ENCODE peak calls at places on chromosome 16, in ten cellular contexts. N is left lung, A is heart left ventricle, Y is IMR-90, F is OCI-LY7, O is fibroblast of lung, V is thoracic aorta, D is adrenal gland, C is SK-N-SH, Z is Peyer's patch. P is an unnamed sample.
A peak's percentile ranks its signal among the peaks of the same experiment; 100 is the strongest.

GRCh38 chr16:50747206-50747956 is 5.5 kb downstream of the CYLD start:
- DNase-seq in A (no peak), Z (no peak), V (no peak), N (no peak), O (peak; percentile 10), D (no peak), Y (no peak), C (peak; percentile 30), F (peak; percentile 36), P (no peak)

GRCh38 chr16:86929149-86929871 is 351.0 kb downstream of the FOXL1 start:
- DNase-seq in F (no peak), O (peak; percentile 98), A (peak; percentile 82), N (no peak), Z (peak; percentile 30), C (no peak), V (peak; percentile 29), D (no peak), Y (peak; percentile 93), P (no peak)

GRCh38 chr16:56832768-56833167 is 32.2 kb upstream of the SLC12A3 start:
- DNase-seq in C (no peak), F (no peak), D (no peak), V (no peak), N (no peak), A (no peak), Y (no peak), Z (no peak), O (no peak), P (no peak)

GRCh38 chr16:19644877-19645276 is 73.2 kb downstream of the KNOP1 start:
- DNase-seq in A (peak; percentile 75), C (peak; percentile 25), F (no peak), V (no peak), D (no peak), Y (peak; percentile 14), N (no peak), O (no peak), Z (no peak), P (peak; percentile 56)

GRCh38 chr16:49919327-49919726 is 63.4 kb upstream of the ZNF423 start:
- DNase-seq in D (no peak), F (no peak), C (no peak), Y (no peak), O (no peak), N (no peak), Z (peak; percentile 9), V (no peak), A (no peak), P (no peak)

GRCh38 chr16:17944345-17944744 is 392.2 kb downstream of the NPIPA8 start:
- DNase-seq in Z (no peak), V (no peak), C (no peak), N (no peak), D (no peak), F (no peak), A (no peak), Y (no peak), O (no peak), P (no peak)

GRCh38 chr16:57531635-57532220 is 4.6 kb downstream of the CCDC102A start:
- DNase-seq in F (no peak), N (peak; percentile 9), Z (no peak), D (peak; percentile 7), V (no peak), Y (no peak), C (peak; percentile 11), A (no peak), O (no peak), P (no peak)

GRCh38 chr16:85529489-85530369 is 83.4 kb upstream of the GSE1 start:
- DNase-seq in F (no peak), C (peak; percentile 73), A (no peak), Z (no peak), Y (no peak), O (no peak), N (no peak), V (no peak), D (no peak), P (no peak)

GRCh38 chr16:28943281-28943680 is 7.5 kb upstream of the NFATC2IP start:
- DNase-seq in F (no peak), O (no peak), Z (no peak), A (no peak), V (no peak), C (no peak), N (no peak), Y (no peak), D (no peak), P (no peak)

GRCh38 chr16:89697161-89697615 is 4.3 kb downstream of the SPATA2L start:
- DNase-seq in O (no peak), Z (peak; percentile 51), D (no peak), N (no peak), Y (no peak), F (no peak), C (peak; percentile 50), V (no peak), A (peak; percentile 32), P (no peak)
- H3K36me3 ChIP-seq in O (peaks cover 31% of the 10 kb centered on the region), Z (peaks cover 58% of the 10 kb centered on the region), D (peaks cover 45% of the 10 kb centered on the region), N (no peaks in the 10 kb centered on the region), Y (peaks cover 35% of the 10 kb centered on the region), F (peaks cover 50% of the 10 kb centered on the region), C (peaks cover 7% of the 10 kb centered on the region), V (peaks cover 5% of the 10 kb centered on the region), A (peaks cover 35% of the 10 kb centered on the region), P (peaks cover 36% of the 10 kb centered on the region)

GRCh38 chr16:2971134-2971984 is 2.2 kb downstream of the PAQR4 start:
- DNase-seq in V (no peak), Y (no peak), A (no peak), Z (no peak), O (no peak), N (no peak), F (no peak), C (no peak), D (no peak), P (no peak)

GRCh38 chr16:2968738-2969544 is at the start of gene PAQR4:
- DNase-seq in Y (peak; percentile 81), F (peak; percentile 94), C (peak; percentile 98), N (peak; percentile 89), O (peak; percentile 76), D (peak; percentile 81), A (peak; percentile 90), Z (peak; percentile 93), V (no peak), P (peak; percentile 94)

GRCh38 chr16:2968368-2968737 is 795 bp upstream of the PAQR4 start:
- DNase-seq in C (no peak), D (no peak), F (peak; percentile 52), O (no peak), Y (no peak), N (no peak), V (no peak), A (no peak), Z (no peak), P (no peak)

GRCh38 chr16:2970563-2970962 is 1.4 kb downstream of the PAQR4 start:
- DNase-seq in Z (no peak), Y (no peak), C (no peak), A (no peak), N (no peak), O (no peak), V (no peak), D (no peak), F (no peak), P (no peak)

GRCh38 chr16:2969545-2970521 is 685 bp downstream of the PAQR4 start:
- DNase-seq in V (no peak), A (peak; percentile 72), D (peak; percentile 79), O (peak; percentile 41), C (peak; percentile 85), Z (peak; percentile 76), F (peak; percentile 87), Y (peak; percentile 49), N (peak; percentile 81), P (peak; percentile 84)
- TF ChIP-seq CTCF in V (no peak), A (peak; percentile 17), D (peak; percentile 46), O (peak; percentile 34), C (peak; percentile 55), Z (peak; percentile 29), F (peak; percentile 79), Y (peak; percentile 55), N (peak; percentile 49), P (peak; percentile 15)

DNA sequence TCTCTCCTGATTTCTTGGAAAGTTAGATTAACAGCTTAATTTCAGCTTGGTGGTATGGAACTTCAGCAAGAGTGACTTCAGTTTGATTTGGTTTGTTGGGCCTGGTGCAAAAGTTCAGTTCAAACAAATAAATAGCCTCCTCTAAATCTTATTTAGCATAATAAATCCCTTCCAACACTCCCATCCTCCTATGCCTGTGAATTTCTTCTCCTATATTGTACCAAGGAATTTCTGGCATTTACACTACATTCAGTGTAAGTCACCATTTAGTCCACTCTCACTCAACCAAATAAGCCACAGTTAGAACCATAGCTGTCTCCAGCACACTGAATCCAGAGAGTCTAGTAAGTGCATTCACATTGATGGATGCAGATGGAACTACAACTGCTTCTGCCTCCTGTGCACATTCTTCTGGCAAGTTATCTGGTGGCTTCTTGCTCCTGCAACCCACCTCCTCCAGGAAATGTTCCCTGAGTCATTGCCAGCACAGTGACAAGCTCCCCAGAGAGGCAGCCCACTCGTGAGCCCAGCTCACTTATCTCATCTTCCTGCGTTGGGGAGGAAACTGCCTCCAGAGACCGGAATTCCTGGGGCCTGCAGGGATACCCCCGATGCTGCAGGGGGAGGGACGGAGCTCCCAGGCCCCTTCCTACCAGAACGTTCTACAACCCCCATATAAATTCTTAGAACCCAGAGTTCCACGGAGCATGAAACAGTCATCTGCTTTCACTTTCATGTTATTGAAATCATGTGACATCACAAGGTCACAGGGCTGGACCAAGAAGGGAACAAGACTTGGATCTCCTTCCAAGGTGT is 318.3 kb downstream of the PHKB start:
- DNase-seq in A (no peak), F (no peak), C (no peak), O (peak; percentile 52), N (no peak), V (no peak), Z (no peak), D (peak; percentile 30), Y (peak; percentile 28), P (no peak)
- H3K4me3 ChIP-seq in A (peak overlapping the region; percentile 37), F (peak overlapping the region; percentile 21), C (peak overlapping the region; percentile 33), O (peak overlapping the region; percentile 8), N (peak overlapping the region; percentile 27), V (peak overlapping the region; percentile 61), Z (peak overlapping the region; percentile 35), D (peak overlapping the region; percentile 30), Y (peak overlapping the region; percentile 28), P (peak overlapping the region; percentile 46)

DNA sequence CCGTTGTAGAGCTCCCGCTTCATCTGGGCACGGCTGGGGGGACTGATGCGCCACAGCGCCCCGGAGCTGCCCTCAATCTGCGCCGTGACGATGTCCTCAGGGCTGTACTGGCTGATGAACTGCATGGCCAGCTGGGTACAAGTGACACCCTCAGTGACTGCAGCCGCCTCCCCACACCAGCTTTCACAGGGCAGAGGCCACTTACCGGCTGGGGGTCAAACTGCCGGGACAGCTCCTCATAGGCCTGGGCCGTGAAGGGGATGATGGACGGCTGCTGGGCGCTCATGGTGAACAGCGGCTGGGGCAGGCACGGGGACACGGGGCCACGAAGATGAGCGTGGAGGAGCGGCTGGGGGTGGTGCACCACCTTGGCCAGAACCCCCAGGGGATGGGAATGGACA is 10.3 kb downstream of the CTU2 start:
- DNase-seq in F (no peak), A (no peak), Y (no peak), D (no peak), O (no peak), Z (no peak), V (no peak), C (no peak), N (no peak), P (no peak)
- H3K36me3 ChIP-seq in F (peaks cover 84% of the 10 kb centered on the region), A (peaks cover 84% of the 10 kb centered on the region), Y (peaks cover 80% of the 10 kb centered on the region), D (peaks cover 78% of the 10 kb centered on the region), O (peaks cover 54% of the 10 kb centered on the region), Z (peaks cover 82% of the 10 kb centered on the region), V (peaks cover 49% of the 10 kb centered on the region), C (peaks cover 17% of the 10 kb centered on the region), N (no peaks in the 10 kb centered on the region), P (peaks cover 66% of the 10 kb centered on the region)

GRCh38 chr16:61261315-61261714 is 774.9 kb downstream of the CDH8 start:
- DNase-seq in O (no peak), Z (no peak), A (no peak), N (no peak), Y (no peak), V (no peak), D (no peak), C (no peak), F (no peak), P (no peak)
- TF ChIP-seq CTCF in O (no peak), Z (no peak), A (no peak), N (no peak), Y (no peak), V (no peak), D (no peak), C (no peak), F (no peak), P (no peak)

GRCh38 chr16:88763502-88764053 is 21.4 kb downstream of the PIEZO1 start:
- DNase-seq in V (no peak), Y (no peak), C (no peak), D (no peak), O (no peak), F (no peak), A (no peak), N (no peak), Z (no peak), P (no peak)
- H3K4me3 ChIP-seq in V (no peak overlapping the region), Y (no peak overlapping the region), C (no peak overlapping the region), D (no peak overlapping the region), O (no peak overlapping the region), F (no peak overlapping the region), A (no peak overlapping the region), N (no peak overlapping the region), Z (no peak overlapping the region), P (no peak overlapping the region)